ENCODE peak calls at places on chromosome 22, in eight cellular contexts. C is tibial nerve, A is prostate gland, I is IMR-90, K is ovary, X is H1, N is stomach, Z is transverse colon. T is an unnamed sample.
A peak's percentile ranks its signal among the peaks of the same experiment; 100 is the strongest.

GRCh38 chr22:19811811-19812771 is 42.6 kb downstream of the GNB1L start:
- DNase-seq in K (peak; percentile 25), C (no peak), I (no peak), X (no peak), Z (no peak), N (peak; percentile 22), A (no peak), T (peak; percentile 11)

GRCh38 chr22:38963872-38964271 is 6.5 kb downstream of the APOBEC3A start:
- DNase-seq in C (no peak), K (no peak), I (no peak), N (peak; percentile 74), X (no peak), A (no peak), Z (peak; percentile 94), T (no peak)

GRCh38 chr22:49321477-49322055 is 506.1 kb downstream of the BRD1 start:
- DNase-seq in Z (no peak), I (no peak), X (no peak), A (no peak), N (peak; percentile 23), K (no peak), C (no peak), T (peak; percentile 78)

GRCh38 chr22:50268655-50269113 is 1.5 kb downstream of the MAPK11 start:
- DNase-seq in A (peak; percentile 65), X (no peak), Z (peak; percentile 35), K (peak; percentile 77), C (no peak), I (no peak), N (peak; percentile 81), T (no peak)

GRCh38 chr22:24432059-24432853 is 4.9 kb downstream of the ADORA2A start:
- DNase-seq in X (no peak), I (peak; percentile 16), N (peak; percentile 78), C (no peak), K (peak; percentile 71), A (peak; percentile 62), Z (peak; percentile 71), T (peak; percentile 89)

GRCh38 chr22:50219800-50220602 is 19.2 kb downstream of the SELENOO start:
- DNase-seq in X (no peak), C (no peak), A (no peak), N (no peak), I (no peak), Z (no peak), K (no peak), T (no peak)

GRCh38 chr22:36536717-36537116 is 7.8 kb upstream of the EIF3D start:
- DNase-seq in Z (no peak), X (no peak), A (no peak), I (no peak), C (no peak), N (no peak), K (no peak), T (no peak)

GRCh38 chr22:31082606-31083376 is 1.7 kb downstream of the SMTN start:
- DNase-seq in X (no peak), Z (peak; percentile 89), K (peak; percentile 71), I (peak; percentile 64), A (peak; percentile 50), N (peak; percentile 69), C (peak; percentile 61), T (peak; percentile 42)

GRCh38 chr22:25816522-25817059 is 74.6 kb downstream of the MYO18B start:
- DNase-seq in I (no peak), K (no peak), Z (no peak), A (no peak), N (no peak), C (no peak), X (no peak), T (no peak)

GRCh38 chr22:29729161-29729560 is 9.4 kb downstream of the CABP7 start:
- DNase-seq in X (no peak), I (no peak), A (no peak), K (no peak), N (no peak), C (no peak), Z (no peak), T (no peak)

GRCh38 chr22:29726512-29727247 is 6.9 kb downstream of the CABP7 start:
- DNase-seq in K (no peak), A (no peak), Z (no peak), X (no peak), I (no peak), C (no peak), N (no peak), T (no peak)

GRCh38 chr22:29726104-29726503 is 6.3 kb downstream of the CABP7 start:
- DNase-seq in K (no peak), C (no peak), N (no peak), A (no peak), X (no peak), I (no peak), Z (no peak), T (no peak)

GRCh38 chr22:29724843-29725242 is 5.0 kb downstream of the CABP7 start:
- DNase-seq in X (no peak), N (no peak), A (no peak), Z (no peak), K (no peak), C (no peak), I (no peak), T (no peak)

DNA sequence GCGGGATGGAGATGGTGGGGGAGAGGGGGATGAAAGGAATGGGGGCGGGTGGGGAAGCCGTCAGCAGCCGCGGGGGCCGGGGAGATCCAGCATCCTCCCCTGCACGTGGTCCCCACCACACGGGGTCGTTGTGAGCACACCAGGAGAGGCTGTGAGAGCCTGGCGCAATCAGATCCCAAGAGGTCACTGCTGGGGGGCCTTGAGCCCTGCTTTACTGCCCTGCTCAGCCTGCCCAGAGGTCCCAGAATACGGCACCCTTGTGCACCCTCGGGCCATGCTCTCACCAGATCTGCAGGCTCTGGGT is 7.4 kb downstream of the CABP7 start:
- DNase-seq in K (peak; percentile 36), X (no peak), A (no peak), N (peak; percentile 47), I (peak; percentile 32), C (peak; percentile 27), Z (peak; percentile 21), T (no peak)
- H3K4me3 ChIP-seq in K (no peak overlapping the region), X (no peak overlapping the region), A (no peak overlapping the region), N (no peak overlapping the region), I (no peak overlapping the region), C (no peak overlapping the region), Z (no peak overlapping the region), T (no peak overlapping the region)

DNA sequence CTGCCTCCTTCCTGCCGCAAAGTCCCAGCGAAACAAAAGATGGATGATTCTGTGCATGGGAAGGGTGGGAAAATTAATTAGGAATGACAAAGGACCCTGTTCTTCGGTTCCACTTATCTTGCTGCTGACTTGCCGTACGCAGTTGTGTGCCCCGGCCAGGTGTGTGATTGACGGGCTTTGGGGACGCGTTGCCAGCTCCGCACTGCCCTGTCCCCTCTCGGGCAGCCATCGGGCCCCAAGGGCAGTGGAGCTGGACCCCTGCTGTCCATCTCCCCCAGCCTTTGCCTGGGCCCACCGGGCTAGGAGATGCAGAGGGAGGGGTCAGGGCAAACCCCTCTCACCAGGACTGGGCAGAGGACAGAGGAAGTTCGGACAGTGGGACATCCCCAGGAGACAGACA is 73.9 kb downstream of the MPPED1 start:
- DNase-seq in N (no peak), K (no peak), C (no peak), I (no peak), X (no peak), A (no peak), Z (no peak), T (no peak)
- TF ChIP-seq POLR2A in N (no peak), K (no peak), C (no peak), I (no peak), X (no peak), A (no peak), Z (no peak), T (no peak)

GRCh38 chr22:40020956-40021355 is 26.2 kb downstream of the FAM83F start:
- DNase-seq in C (no peak), X (no peak), N (no peak), I (no peak), Z (no peak), K (no peak), A (no peak), T (no peak)

GRCh38 chr22:40023226-40023925 is 28.6 kb downstream of the FAM83F start:
- DNase-seq in Z (no peak), C (no peak), N (no peak), K (no peak), A (no peak), I (no peak), X (no peak), T (no peak)

GRCh38 chr22:40019681-40020080 is 24.9 kb downstream of the FAM83F start:
- DNase-seq in I (no peak), C (no peak), Z (no peak), A (no peak), K (no peak), X (no peak), N (no peak), T (no peak)

GRCh38 chr22:40022536-40023225 is 27.9 kb downstream of the FAM83F start:
- DNase-seq in N (peak; percentile 65), C (no peak), A (peak; percentile 92), X (no peak), K (no peak), I (no peak), Z (no peak), T (peak; percentile 69)

DNA sequence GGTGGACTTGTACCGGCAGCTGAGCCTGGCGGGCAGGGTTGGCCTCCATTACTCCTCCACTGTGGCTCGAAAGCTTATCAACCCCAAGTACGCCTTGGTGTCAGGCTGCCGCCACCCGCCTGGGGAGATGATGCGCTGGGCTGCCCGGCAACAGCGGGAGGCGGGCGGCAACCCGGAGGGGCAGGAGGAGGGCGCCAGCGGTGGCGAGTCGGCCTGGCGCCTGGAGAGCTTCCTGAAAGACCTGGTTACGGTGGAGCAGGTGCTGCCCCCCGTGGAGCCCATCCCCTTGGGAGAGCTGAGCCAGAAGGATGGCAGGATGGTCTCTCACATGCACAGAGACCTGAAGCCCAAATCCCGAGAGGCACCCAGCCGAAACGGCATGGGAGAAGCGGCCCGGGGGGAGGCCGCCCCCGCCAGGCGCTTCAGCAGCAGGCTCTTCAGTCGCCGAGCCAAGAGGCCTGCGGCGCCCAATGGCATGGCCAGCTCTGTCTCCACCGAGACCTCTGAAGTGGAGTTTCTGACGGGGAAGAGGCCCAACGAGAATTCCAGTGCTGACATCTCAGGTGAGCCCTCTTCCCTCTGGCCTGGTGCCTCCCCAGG is 26.7 kb downstream of the FAM83F start:
- DNase-seq in Z (no peak), N (no peak), A (no peak), C (no peak), I (no peak), X (no peak), K (no peak), T (no peak)
- H3K4me3 ChIP-seq in Z (no peak overlapping the region), N (no peak overlapping the region), A (no peak overlapping the region), C (no peak overlapping the region), I (no peak overlapping the region), X (no peak overlapping the region), K (no peak overlapping the region), T (no peak overlapping the region)

GRCh38 chr22:41542224-41542623 is 2.0 kb downstream of the POLR3H start:
- DNase-seq in A (no peak), N (no peak), X (no peak), C (no peak), K (no peak), I (no peak), Z (no peak), T (no peak)

GRCh38 chr22:41541484-41541883 is 2.8 kb downstream of the POLR3H start:
- DNase-seq in K (no peak), C (no peak), A (no peak), I (no peak), Z (no peak), X (no peak), N (no peak), T (no peak)

GRCh38 chr22:41544671-41545476 is 604 bp upstream of the POLR3H start:
- DNase-seq in C (no peak), N (no peak), A (no peak), X (no peak), Z (no peak), I (no peak), K (no peak), T (no peak)

GRCh38 chr22:41540365-41540764 is 3.9 kb downstream of the POLR3H start:
- DNase-seq in C (no peak), K (no peak), X (no peak), I (no peak), Z (no peak), A (no peak), N (no peak), T (no peak)

GRCh38 chr22:41543854-41544670 is at the start of gene POLR3H:
- DNase-seq in C (peak; percentile 97), Z (peak; percentile 99), I (peak; percentile 96), N (peak; percentile 99), A (peak; percentile 97), X (peak; percentile 91), K (peak; percentile 98), T (peak; percentile 97)
- TF ChIP-seq POLR2A in C (peak; percentile 27), Z (peak; percentile 9), I (peak; percentile 71), N (no peak), A (peak; percentile 38), X (peak; percentile 58), K (peak; percentile 58), T (no peak)